ENCODE peak calls at places on chromosomes 2 and 18, in five cellular contexts. Y is HepG2, L is H1, U is K562, S is GM12878. G is an unnamed sample.

GRCh38 chr2:224843141-224843540 is 127.0 kb upstream of the CCDC195 start:
- DNase-seq in Y (no peak), L (no peak), U (no peak), S (no peak), G (no peak)

GRCh38 chr18:10398571-10398970 is 55.9 kb upstream of the APCDD1 start:
- DNase-seq in Y (no peak), L (no peak), U (no peak), S (no peak), G (no peak)

GRCh38 chr18:58409802-58410445 is 219.0 kb downstream of the ALPK2 start:
- DNase-seq in Y (peak), L (no peak), U (no peak), S (no peak), G (no peak)

GRCh38 chr2:28082131-28082530 is 191.6 kb downstream of the BABAM2 start:
- DNase-seq in Y (no peak), L (no peak), U (no peak), S (no peak), G (no peak)

GRCh38 chr18:13660510-13660909 is 65.8 kb downstream of the FAM210A start:
- DNase-seq in Y (no peak), L (no peak), U (no peak), S (no peak), G (no peak)

GRCh38 chr2:234496835-234497591 is at the start of gene ARL4C:
- DNase-seq in Y (peak), L (no peak), U (peak), S (no peak), G (peak)

GRCh38 chr18:74396252-74397204 is 60.6 kb downstream of the DIPK1C start:
- DNase-seq in Y (no peak), L (no peak), U (no peak), S (no peak), G (no peak)

GRCh38 chr2:25672500-25673169 is 742 bp downstream of the DTNB start:
- DNase-seq in Y (peak), L (no peak), U (no peak), S (no peak), G (peak)

GRCh38 chr2:238636269-238637073 is 209.7 kb downstream of the ASB1 start:
- DNase-seq in Y (no peak), L (no peak), U (no peak), S (no peak), G (no peak)

GRCh38 chr18:79950440-79951341 is 762 bp downstream of the SLC66A2 start:
- DNase-seq in Y (no peak), L (no peak), U (peak), S (no peak), G (peak)

GRCh38 chr18:65257157-65257556 is 493.7 kb upstream of the CDH7 start:
- DNase-seq in Y (no peak), L (no peak), U (no peak), S (no peak), G (no peak)

GRCh38 chr2:238145851-238146250 is 7.4 kb downstream of the KLHL30 start:
- DNase-seq in Y (no peak), L (no peak), U (no peak), S (no peak), G (no peak)

GRCh38 chr18:51235011-51235789 is 37.7 kb upstream of the MEX3C start:
- DNase-seq in Y (no peak), L (no peak), U (no peak), S (no peak), G (no peak)

GRCh38 chr2:46305177-46305576 is 8.0 kb downstream of the EPAS1 start:
- DNase-seq in Y (no peak), L (no peak), U (no peak), S (no peak), G (no peak)

GRCh38 chr2:43884674-43885073 is 45.9 kb downstream of the ABCG8 start:
- DNase-seq in Y (peak), L (no peak), U (no peak), S (no peak), G (no peak)

GRCh38 chr2:12288048-12288447 is 428.7 kb upstream of the TRIB2 start:
- DNase-seq in Y (no peak), L (no peak), U (peak), S (no peak), G (no peak)

GRCh38 chr2:239670463-239671120 is 269.8 kb upstream of the HDAC4 start:
- DNase-seq in Y (no peak), L (no peak), U (no peak), S (no peak), G (no peak)

GRCh38 chr18:10927290-10927979 is 221.9 kb downstream of the PIEZO2 start:
- DNase-seq in Y (no peak), L (no peak), U (no peak), S (no peak), G (no peak)

GRCh38 chr18:13136056-13136688 is 82.4 kb upstream of the LDLRAD4 start:
- DNase-seq in Y (no peak), L (no peak), U (no peak), S (no peak), G (peak)

GRCh38 chr2:20282916-20283592 is 58.1 kb upstream of the SDC1 start:
- DNase-seq in Y (no peak), L (no peak), U (no peak), S (no peak), G (no peak)

GRCh38 chr2:45029215-45029614 is 20.0 kb upstream of the SIX2 start:
- DNase-seq in Y (no peak), L (no peak), U (no peak), S (no peak), G (no peak)

GRCh38 chr18:9506046-9506792 is 30.9 kb downstream of the RALBP1 start:
- DNase-seq in Y (no peak), L (no peak), U (peak), S (no peak), G (no peak)

GRCh38 chr2:48471048-48471474 is 58.9 kb upstream of the STON1 start:
- DNase-seq in Y (peak), L (no peak), U (peak), S (no peak), G (no peak)

GRCh38 chr18:59022167-59022945 is 117.3 kb upstream of the SEC11C start:
- DNase-seq in Y (no peak), L (no peak), U (no peak), S (no peak), G (no peak)

GRCh38 chr2:216555274-216555673 is 56.6 kb downstream of the RPL37A start:
- DNase-seq in Y (no peak), L (no peak), U (no peak), S (no peak), G (no peak)

GRCh38 chr18:79634186-79634585 is 45.4 kb upstream of the CTDP1 start:
- DNase-seq in Y (no peak), L (no peak), U (no peak), S (no peak), G (no peak)

GRCh38 chr2:239747274-239747673 is 277.9 kb downstream of the NDUFA10 start:
- DNase-seq in Y (no peak), L (no peak), U (no peak), S (no peak), G (no peak)

GRCh38 chr2:42856891-42857632 is 64.7 kb upstream of the HAAO start:
- DNase-seq in Y (no peak), L (no peak), U (no peak), S (no peak), G (no peak)

GRCh38 chr2:148306027-148306426 is 285.1 kb downstream of the MBD5 start:
- DNase-seq in Y (no peak), L (no peak), U (no peak), S (no peak), G (no peak)

GRCh38 chr2:54671875-54672586 is 51.4 kb upstream of the EML6 start:
- DNase-seq in Y (peak), L (no peak), U (no peak), S (no peak), G (no peak)

GRCh38 chr2:20781656-20782265 is 41.1 kb downstream of the LDAH start:
- DNase-seq in Y (peak), L (no peak), U (peak), S (no peak), G (peak)

GRCh38 chr2:23585218-23585945 is 200.4 kb downstream of the KLHL29 start:
- DNase-seq in Y (no peak), L (no peak), U (no peak), S (no peak), G (no peak)

GRCh38 chr2:15965564-15966019 is 25.2 kb downstream of the MYCN start:
- DNase-seq in Y (no peak), L (no peak), U (no peak), S (no peak), G (no peak)

GRCh38 chr2:12514631-12515437 is 201.9 kb upstream of the TRIB2 start:
- DNase-seq in Y (peak), L (no peak), U (peak), S (no peak), G (no peak)

GRCh38 chr2:38655441-38655840 is 10.5 kb upstream of the GALM start:
- DNase-seq in Y (no peak), L (no peak), U (no peak), S (no peak), G (no peak)

GRCh38 chr2:108787209-108787558 is 613 bp downstream of the CCDC138 start:
- DNase-seq in Y (no peak), L (no peak), U (no peak), S (no peak), G (no peak)

GRCh38 chr2:31335921-31336570 is 78.5 kb downstream of the XDH start:
- DNase-seq in Y (no peak), L (no peak), U (no peak), S (no peak), G (no peak)

GRCh38 chr18:69770206-69770605 is 177.5 kb downstream of the CD226 start:
- DNase-seq in Y (peak), L (no peak), U (no peak), S (no peak), G (no peak)
- TF ChIP-seq MAX in Y (no peak), L (no peak), U (no peak), S (no peak), G (no peak)

GRCh38 chr2:174728096-174728495 is 36.2 kb downstream of the CHRNA1 start:
- DNase-seq in Y (no peak), L (no peak), U (no peak), S (no peak), G (no peak)

GRCh38 chr2:174730530-174731018 is 33.7 kb downstream of the CHRNA1 start:
- DNase-seq in Y (no peak), L (no peak), U (no peak), S (no peak), G (no peak)

DNA sequence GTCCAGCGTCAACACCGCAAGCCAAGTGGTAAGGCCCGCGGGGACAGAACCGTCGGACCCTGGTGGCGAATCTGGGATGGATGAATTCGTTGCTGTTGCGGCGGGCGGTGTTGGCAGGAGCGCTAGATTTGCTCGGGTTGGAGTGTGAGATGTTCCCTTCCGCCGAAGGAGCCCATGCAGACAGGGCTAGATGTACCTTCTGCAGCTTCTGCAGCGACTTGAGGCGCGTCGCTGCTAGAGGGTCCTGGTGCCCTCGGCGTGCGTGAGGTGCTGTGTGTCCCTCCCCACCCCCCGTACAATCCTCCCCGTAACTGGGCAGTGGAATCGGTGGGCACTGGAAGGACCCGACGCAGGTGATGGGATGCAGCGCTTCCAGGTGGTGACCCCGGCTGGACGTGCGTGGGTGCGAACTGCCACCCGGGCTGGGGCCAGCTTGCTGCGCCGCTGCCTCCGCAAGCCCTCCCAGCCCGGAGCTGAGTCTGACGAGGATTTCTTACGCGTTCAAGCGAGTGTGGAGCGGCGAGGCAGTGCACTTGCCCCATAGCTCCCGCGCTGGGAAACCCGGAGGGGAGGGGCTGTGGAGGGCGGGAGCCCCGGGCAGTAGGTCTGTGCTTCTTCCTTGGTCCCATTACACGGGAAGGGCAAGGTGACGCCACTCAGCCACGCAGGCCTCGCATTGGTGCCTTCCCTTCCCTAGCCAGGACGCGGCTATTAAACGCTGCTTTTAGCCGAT is 34.3 kb downstream of the CHRNA1 start:
- DNase-seq in Y (no peak), L (peak), U (no peak), S (no peak), G (peak)
- TF ChIP-seq ATF2 in Y (no peak), L (no peak), U (no peak), S (no peak), G (no peak)

GRCh38 chr2:218733615-218734021 is 23.0 kb downstream of the TTLL4 start:
- DNase-seq in Y (peak), L (no peak), U (no peak), S (peak), G (no peak)
- TF ChIP-seq MAX in Y (peak), L (no peak), U (no peak), S (no peak), G (no peak)

DNA sequence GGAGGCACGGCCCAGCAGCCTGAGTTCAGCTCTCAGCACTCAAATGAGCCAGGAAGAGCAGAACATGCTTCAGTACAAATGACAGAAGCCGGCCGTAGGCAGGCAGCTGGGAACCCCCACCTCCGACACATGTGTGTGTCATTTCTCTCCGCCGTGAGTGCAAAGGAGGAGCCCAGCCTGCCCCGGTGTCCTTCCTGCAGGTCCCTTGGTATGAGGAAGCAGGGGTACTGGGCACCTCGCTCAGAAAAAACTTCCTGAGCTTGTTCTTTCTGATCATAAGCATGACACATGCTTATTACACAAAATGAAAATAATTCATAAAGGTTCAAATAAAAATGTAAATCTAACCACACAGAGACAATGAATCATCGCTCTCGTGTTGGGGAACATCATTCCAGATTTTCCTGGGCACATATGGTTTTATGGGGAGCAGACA is 35.3 kb downstream of the KCNF1 start:
- DNase-seq in Y (no peak), L (no peak), U (no peak), S (no peak), G (no peak)
- TF ChIP-seq ATF2 in Y (no peak), L (no peak), U (no peak), S (no peak), G (no peak)

GRCh38 chr2:101596346-101596745 is 101.2 kb upstream of the MAP4K4 start:
- DNase-seq in Y (no peak), L (no peak), U (no peak), S (no peak), G (no peak)
- TF ChIP-seq MAX in Y (no peak), L (no peak), U (no peak), S (no peak), G (no peak)

GRCh38 chr2:219021591-219021990 is 19.7 kb downstream of the CFAP65 start:
- DNase-seq in Y (no peak), L (no peak), U (no peak), S (no peak), G (no peak)

GRCh38 chr2:219022041-219022440 is 19.3 kb downstream of the CFAP65 start:
- DNase-seq in Y (no peak), L (no peak), U (no peak), S (no peak), G (no peak)

GRCh38 chr2:219024059-219024458 is 17.3 kb downstream of the CFAP65 start:
- DNase-seq in Y (no peak), L (no peak), U (no peak), S (no peak), G (no peak)

GRCh38 chr2:219022616-219023015 is 18.7 kb downstream of the CFAP65 start:
- DNase-seq in Y (no peak), L (no peak), U (no peak), S (no peak), G (no peak)

DNA sequence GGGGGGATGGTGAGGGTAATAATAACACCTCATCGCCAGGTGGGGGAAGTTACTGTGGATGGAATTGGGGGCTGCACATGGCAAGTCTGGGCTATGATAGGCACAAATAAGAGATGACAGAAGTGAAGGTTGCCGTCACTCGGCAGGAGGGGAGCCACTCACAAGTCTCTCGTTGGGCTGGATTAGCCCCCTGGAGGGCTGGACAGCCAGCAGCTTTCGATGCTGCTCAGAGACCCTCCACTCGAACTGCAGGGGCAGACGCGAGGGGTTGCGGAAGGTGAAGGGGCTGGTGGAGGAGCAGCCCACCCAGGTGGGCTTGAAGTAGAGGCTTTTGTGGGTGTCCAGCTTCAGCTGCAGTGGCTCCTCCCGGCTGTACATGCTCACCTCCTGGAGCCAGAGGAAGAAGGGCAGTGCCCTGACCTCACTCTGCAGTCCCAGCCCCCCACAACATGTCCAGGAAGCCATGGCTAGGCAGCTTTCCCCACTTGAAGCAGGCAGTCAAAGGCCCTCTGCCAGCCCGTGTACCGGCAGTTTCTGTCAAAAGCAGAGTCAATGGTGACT is 18.2 kb downstream of the CFAP65 start:
- DNase-seq in Y (no peak), L (no peak), U (no peak), S (no peak), G (no peak)
- TF ChIP-seq ATF2 in Y (no peak), L (no peak), U (no peak), S (no peak), G (no peak)

DNA sequence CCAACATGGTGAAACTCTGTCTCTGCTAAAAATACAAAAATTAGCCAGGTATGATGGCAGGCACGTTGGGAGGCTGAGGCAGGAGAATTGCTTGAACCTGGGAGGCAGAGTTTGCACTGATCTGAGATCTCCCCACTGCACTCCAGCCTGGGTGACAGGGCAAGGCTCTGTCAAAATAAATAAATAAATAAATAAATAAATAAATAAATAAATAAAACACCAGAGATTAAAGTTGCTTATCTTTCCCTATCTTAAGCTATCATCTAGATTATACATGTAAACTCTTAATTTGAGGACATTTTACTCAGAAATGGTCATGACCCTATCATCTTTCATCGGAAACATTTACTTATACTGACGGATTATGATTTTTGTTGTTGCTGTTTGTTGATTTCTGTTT is 373.2 kb downstream of the GALNT13 start:
- DNase-seq in Y (no peak), L (no peak), U (no peak), S (no peak), G (no peak)
- TF ChIP-seq MAX in Y (no peak), L (no peak), U (no peak), S (no peak), G (no peak)

DNA sequence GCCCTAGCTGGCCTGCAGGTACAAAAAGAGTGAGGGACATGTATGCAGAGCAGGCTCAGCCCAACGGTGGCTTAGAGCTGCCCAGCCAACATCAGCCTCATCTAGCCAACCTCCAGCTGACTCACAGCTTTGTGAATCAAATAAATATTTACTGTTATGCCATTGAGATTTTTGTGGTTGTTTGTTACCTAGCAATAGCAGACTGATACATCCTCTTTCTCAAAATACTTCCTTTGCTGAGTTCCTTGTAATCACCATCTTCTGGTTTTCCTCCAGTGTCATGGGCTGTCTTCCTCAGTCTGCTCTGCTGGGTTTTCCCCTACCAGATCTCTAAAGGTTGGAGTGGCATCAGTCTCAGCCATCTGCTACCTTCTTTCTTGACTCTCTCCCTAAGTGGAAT is 126.6 kb upstream of the SLC1A4 start:
- DNase-seq in Y (no peak), L (no peak), U (no peak), S (no peak), G (no peak)
- TF ChIP-seq ATF2 in Y (no peak), L (no peak), U (no peak), S (no peak), G (no peak)

GRCh38 chr2:235900631-235901030 is 267.6 kb downstream of the GBX2 start:
- DNase-seq in Y (no peak), L (no peak), U (no peak), S (no peak), G (no peak)
- TF ChIP-seq MAX in Y (no peak), L (no peak), U (no peak), S (no peak), G (no peak)

DNA sequence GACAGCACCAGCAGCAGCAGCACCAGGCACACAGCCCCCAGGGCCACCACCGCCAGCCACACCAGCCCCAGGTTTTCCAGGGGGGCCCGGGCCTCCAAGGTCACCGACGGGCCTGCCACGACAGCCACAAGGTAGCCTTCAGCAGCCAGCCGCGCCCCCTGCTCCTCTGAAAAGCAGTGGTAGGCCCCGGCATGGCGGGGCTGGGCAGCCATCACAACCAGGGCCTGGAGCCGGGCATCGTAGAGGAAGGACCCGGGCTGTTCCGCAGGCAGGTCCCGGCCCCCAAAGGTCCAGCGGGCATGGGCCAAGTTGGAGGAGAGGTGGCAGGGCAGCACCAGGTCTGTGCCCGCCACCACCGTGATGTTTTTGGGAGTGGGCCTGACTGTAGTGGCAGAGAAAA is 3.3 kb upstream of the ANKRD39 start:
- DNase-seq in Y (no peak), L (no peak), U (no peak), S (no peak), G (no peak)
- TF ChIP-seq ATF2 in Y (no peak), L (no peak), U (no peak), S (no peak), G (no peak)